ENCODE peak calls at places on chromosomes 1 and 21, in six cellular contexts. One of them, this sample, is unnamed.
A peak's percentile ranks its signal among the peaks of the same experiment; 100 is the strongest.

GRCh38 chr1:9244501-9245229 is 10.1 kb downstream of the H6PD start:
- DNase-seq in colonic mucosa: peak; percentile 80
- DNase-seq in AG10803: no peak
- DNase-seq in astrocyte of the cerebellum: no peak
- DNase-seq in coronary artery: no peak
- DNase-seq in upper lobe of right lung: peak; percentile 67
- DNase-seq in this sample: no peak

GRCh38 chr1:39110325-39110851 is 84.2 kb downstream of the NDUFS5 start:
- DNase-seq in colonic mucosa: no peak
- DNase-seq in AG10803: peak; percentile 97
- DNase-seq in astrocyte of the cerebellum: peak; percentile 59
- DNase-seq in coronary artery: no peak
- DNase-seq in upper lobe of right lung: no peak
- DNase-seq in this sample: no peak

GRCh38 chr1:218711021-218711420 is 365.9 kb downstream of the TGFB2 start:
- DNase-seq in colonic mucosa: no peak
- DNase-seq in AG10803: peak; percentile 15
- DNase-seq in astrocyte of the cerebellum: no peak
- DNase-seq in coronary artery: no peak
- DNase-seq in upper lobe of right lung: no peak
- DNase-seq in this sample: no peak

GRCh38 chr1:52263153-52263910 is 102.7 kb downstream of the CC2D1B start:
- DNase-seq in colonic mucosa: no peak
- DNase-seq in AG10803: no peak
- DNase-seq in astrocyte of the cerebellum: no peak
- DNase-seq in coronary artery: no peak
- DNase-seq in upper lobe of right lung: no peak
- DNase-seq in this sample: no peak

GRCh38 chr1:91776068-91776794 is 109.7 kb downstream of the TGFBR3 start:
- DNase-seq in colonic mucosa: no peak
- DNase-seq in AG10803: no peak
- DNase-seq in astrocyte of the cerebellum: no peak
- DNase-seq in coronary artery: no peak
- DNase-seq in upper lobe of right lung: no peak
- DNase-seq in this sample: no peak

GRCh38 chr1:55128418-55128817 is 86.7 kb downstream of the USP24 start:
- DNase-seq in colonic mucosa: no peak
- DNase-seq in AG10803: no peak
- DNase-seq in astrocyte of the cerebellum: no peak
- DNase-seq in coronary artery: no peak
- DNase-seq in upper lobe of right lung: no peak
- DNase-seq in this sample: no peak

GRCh38 chr1:150072959-150073358 is 5.4 kb downstream of the VPS45 start:
- DNase-seq in colonic mucosa: no peak
- DNase-seq in AG10803: peak; percentile 43
- DNase-seq in astrocyte of the cerebellum: peak; percentile 22
- DNase-seq in coronary artery: no peak
- DNase-seq in upper lobe of right lung: no peak
- DNase-seq in this sample: peak; percentile 31

GRCh38 chr21:31673513-31673912 is 14.0 kb downstream of the SOD1 start:
- DNase-seq in colonic mucosa: no peak
- DNase-seq in AG10803: no peak
- DNase-seq in astrocyte of the cerebellum: no peak
- DNase-seq in coronary artery: no peak
- DNase-seq in upper lobe of right lung: no peak
- DNase-seq in this sample: no peak

GRCh38 chr1:19413999-19414398 is 71.3 kb downstream of the CAPZB start:
- DNase-seq in colonic mucosa: no peak
- DNase-seq in AG10803: no peak
- DNase-seq in astrocyte of the cerebellum: no peak
- DNase-seq in coronary artery: no peak
- DNase-seq in upper lobe of right lung: no peak
- DNase-seq in this sample: no peak

GRCh38 chr1:24694380-24694843 is 50.8 kb upstream of the CLIC4 start:
- DNase-seq in colonic mucosa: no peak
- DNase-seq in AG10803: peak; percentile 77
- DNase-seq in astrocyte of the cerebellum: no peak
- DNase-seq in coronary artery: no peak
- DNase-seq in upper lobe of right lung: no peak
- DNase-seq in this sample: peak; percentile 64

GRCh38 chr1:64363116-64363515 is 106.8 kb upstream of the CACHD1 start:
- DNase-seq in colonic mucosa: no peak
- DNase-seq in AG10803: no peak
- DNase-seq in astrocyte of the cerebellum: no peak
- DNase-seq in coronary artery: no peak
- DNase-seq in upper lobe of right lung: no peak
- DNase-seq in this sample: no peak

GRCh38 chr1:17287377-17287776 is 20.6 kb upstream of the PADI4 start:
- DNase-seq in colonic mucosa: no peak
- DNase-seq in AG10803: peak; percentile 87
- DNase-seq in astrocyte of the cerebellum: peak; percentile 43
- DNase-seq in coronary artery: no peak
- DNase-seq in upper lobe of right lung: peak; percentile 31
- DNase-seq in this sample: no peak

GRCh38 chr1:204991342-204991844 is 51.6 kb upstream of the CNTN2 start:
- DNase-seq in colonic mucosa: no peak
- DNase-seq in AG10803: no peak
- DNase-seq in astrocyte of the cerebellum: no peak
- DNase-seq in coronary artery: no peak
- DNase-seq in upper lobe of right lung: no peak
- DNase-seq in this sample: no peak

GRCh38 chr21:44710756-44711326 is 531 bp downstream of the TSPEAR start:
- DNase-seq in colonic mucosa: no peak
- DNase-seq in AG10803: no peak
- DNase-seq in astrocyte of the cerebellum: no peak
- DNase-seq in coronary artery: peak; percentile 56
- DNase-seq in upper lobe of right lung: peak; percentile 65
- DNase-seq in this sample: no peak

GRCh38 chr1:7953850-7954609 is 7.5 kb upstream of the PARK7 start:
- DNase-seq in colonic mucosa: peak; percentile 97
- DNase-seq in AG10803: peak; percentile 85
- DNase-seq in astrocyte of the cerebellum: peak; percentile 50
- DNase-seq in coronary artery: peak; percentile 97
- DNase-seq in upper lobe of right lung: peak; percentile 99
- DNase-seq in this sample: peak; percentile 94

GRCh38 chr1:119978018-119978505 is 81.7 kb upstream of the ADAM30 start:
- DNase-seq in colonic mucosa: no peak
- DNase-seq in AG10803: peak; percentile 36
- DNase-seq in astrocyte of the cerebellum: peak; percentile 75
- DNase-seq in coronary artery: no peak
- DNase-seq in upper lobe of right lung: no peak
- DNase-seq in this sample: no peak

GRCh38 chr21:35408401-35408800 is 359.3 kb upstream of the RUNX1 start:
- DNase-seq in colonic mucosa: no peak
- DNase-seq in AG10803: peak; percentile 59
- DNase-seq in astrocyte of the cerebellum: no peak
- DNase-seq in coronary artery: no peak
- DNase-seq in upper lobe of right lung: no peak
- DNase-seq in this sample: no peak

GRCh38 chr1:154937988-154938386 is 1.5 kb upstream of the PMVK start:
- DNase-seq in colonic mucosa: no peak
- DNase-seq in AG10803: no peak
- DNase-seq in astrocyte of the cerebellum: no peak
- DNase-seq in coronary artery: no peak
- DNase-seq in upper lobe of right lung: no peak
- DNase-seq in this sample: no peak

GRCh38 chr1:164644774-164645634 is 86.0 kb downstream of the PBX1 start:
- DNase-seq in colonic mucosa: no peak
- DNase-seq in AG10803: peak; percentile 49
- DNase-seq in astrocyte of the cerebellum: no peak
- DNase-seq in coronary artery: no peak
- DNase-seq in upper lobe of right lung: no peak
- DNase-seq in this sample: no peak

GRCh38 chr1:219323426-219323825 is 149.7 kb downstream of the LYPLAL1 start:
- DNase-seq in colonic mucosa: no peak
- DNase-seq in AG10803: no peak
- DNase-seq in astrocyte of the cerebellum: no peak
- DNase-seq in coronary artery: no peak
- DNase-seq in upper lobe of right lung: no peak
- DNase-seq in this sample: no peak

GRCh38 chr1:100510441-100510840 is 27.5 kb upstream of the GPR88 start:
- DNase-seq in colonic mucosa: no peak
- DNase-seq in AG10803: peak; percentile 13
- DNase-seq in astrocyte of the cerebellum: no peak
- DNase-seq in coronary artery: no peak
- DNase-seq in upper lobe of right lung: no peak
- DNase-seq in this sample: no peak

GRCh38 chr1:111516008-111516535 is 12.6 kb upstream of the ADORA3 start:
- DNase-seq in colonic mucosa: no peak
- DNase-seq in AG10803: peak; percentile 31
- DNase-seq in astrocyte of the cerebellum: no peak
- DNase-seq in coronary artery: peak; percentile 82
- DNase-seq in upper lobe of right lung: peak; percentile 68
- DNase-seq in this sample: peak; percentile 60

GRCh38 chr1:62066713-62067112 is 127.9 kb upstream of the L1TD1 start:
- DNase-seq in colonic mucosa: no peak
- DNase-seq in AG10803: no peak
- DNase-seq in astrocyte of the cerebellum: no peak
- DNase-seq in coronary artery: no peak
- DNase-seq in upper lobe of right lung: no peak
- DNase-seq in this sample: no peak

GRCh38 chr1:62068978-62069377 is 125.7 kb upstream of the L1TD1 start:
- DNase-seq in colonic mucosa: no peak
- DNase-seq in AG10803: no peak
- DNase-seq in astrocyte of the cerebellum: no peak
- DNase-seq in coronary artery: no peak
- DNase-seq in upper lobe of right lung: no peak
- DNase-seq in this sample: no peak

GRCh38 chr1:62068302-62068936 is 126.2 kb upstream of the L1TD1 start:
- DNase-seq in colonic mucosa: no peak
- DNase-seq in AG10803: no peak
- DNase-seq in astrocyte of the cerebellum: no peak
- DNase-seq in coronary artery: no peak
- DNase-seq in upper lobe of right lung: no peak
- DNase-seq in this sample: no peak

GRCh38 chr1:62071695-62072094 is 123.0 kb upstream of the L1TD1 start:
- DNase-seq in colonic mucosa: no peak
- DNase-seq in AG10803: no peak
- DNase-seq in astrocyte of the cerebellum: no peak
- DNase-seq in coronary artery: no peak
- DNase-seq in upper lobe of right lung: no peak
- DNase-seq in this sample: no peak

GRCh38 chr1:62070384-62071011 is 124.2 kb upstream of the L1TD1 start:
- DNase-seq in colonic mucosa: no peak
- DNase-seq in AG10803: peak; percentile 10
- DNase-seq in astrocyte of the cerebellum: no peak
- DNase-seq in coronary artery: no peak
- DNase-seq in upper lobe of right lung: no peak
- DNase-seq in this sample: no peak
- TF ChIP-seq CTCF in colonic mucosa: peak; percentile 13
- TF ChIP-seq CTCF in AG10803: peak; percentile 58
- TF ChIP-seq CTCF in astrocyte of the cerebellum: peak; percentile 72
- TF ChIP-seq CTCF in coronary artery: no peak
- TF ChIP-seq CTCF in upper lobe of right lung: peak; percentile 45
- TF ChIP-seq CTCF in this sample: peak; percentile 39

DNA sequence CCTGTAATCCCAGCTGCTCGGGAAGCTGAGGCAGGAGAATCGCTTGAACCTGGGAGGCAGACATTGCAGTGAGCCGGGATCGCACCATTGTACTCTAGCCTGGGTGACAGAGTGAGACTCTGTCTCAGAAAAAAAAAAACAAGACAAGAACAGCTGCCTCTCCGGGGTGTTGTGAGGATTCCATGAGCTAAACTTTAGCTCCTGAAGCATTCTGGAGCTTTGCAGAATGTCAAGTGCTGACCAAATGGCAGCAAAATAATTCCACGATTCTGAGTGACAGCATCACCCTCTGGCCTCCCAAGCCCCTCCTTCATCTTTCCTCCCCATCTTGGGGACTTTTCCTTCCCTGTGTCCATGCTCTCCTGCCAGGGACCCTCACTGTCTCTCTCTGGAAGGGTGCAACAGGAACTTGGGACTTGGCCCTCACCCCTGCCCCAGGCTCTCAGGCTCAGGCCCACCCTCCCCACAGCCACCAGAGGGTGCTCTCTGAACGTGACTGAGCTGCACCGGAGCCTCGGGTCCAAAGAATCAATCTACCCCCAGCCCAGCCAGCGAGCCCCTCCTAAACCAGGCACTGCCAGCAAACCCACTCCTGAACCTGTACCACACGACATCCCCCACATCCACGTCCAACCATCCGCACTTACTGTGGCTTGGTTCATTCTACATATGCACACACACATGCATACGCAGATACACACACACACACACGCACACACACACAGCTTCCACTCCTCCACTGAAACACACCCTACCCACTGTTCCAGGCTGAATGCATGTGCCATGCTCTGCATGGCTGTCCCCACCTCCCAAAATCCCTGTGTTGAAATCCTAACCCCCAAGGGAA is 45.7 kb downstream of the ACOT7 start:
- DNase-seq in colonic mucosa: peak; percentile 74
- DNase-seq in AG10803: no peak
- DNase-seq in astrocyte of the cerebellum: no peak
- DNase-seq in coronary artery: no peak
- DNase-seq in upper lobe of right lung: no peak
- DNase-seq in this sample: peak; percentile 78
- TF ChIP-seq CTCF in colonic mucosa: peak; percentile 82
- TF ChIP-seq CTCF in AG10803: peak; percentile 63
- TF ChIP-seq CTCF in astrocyte of the cerebellum: peak; percentile 68
- TF ChIP-seq CTCF in coronary artery: no peak
- TF ChIP-seq CTCF in upper lobe of right lung: peak; percentile 65
- TF ChIP-seq CTCF in this sample: peak; percentile 84

GRCh38 chr1:43881415-43881814 is 52.2 kb upstream of the ARTN start:
- DNase-seq in colonic mucosa: no peak
- DNase-seq in AG10803: no peak
- DNase-seq in astrocyte of the cerebellum: no peak
- DNase-seq in coronary artery: no peak
- DNase-seq in upper lobe of right lung: no peak
- DNase-seq in this sample: no peak
- TF ChIP-seq CTCF in colonic mucosa: no peak
- TF ChIP-seq CTCF in AG10803: no peak
- TF ChIP-seq CTCF in astrocyte of the cerebellum: no peak
- TF ChIP-seq CTCF in coronary artery: no peak
- TF ChIP-seq CTCF in upper lobe of right lung: no peak
- TF ChIP-seq CTCF in this sample: no peak

DNA sequence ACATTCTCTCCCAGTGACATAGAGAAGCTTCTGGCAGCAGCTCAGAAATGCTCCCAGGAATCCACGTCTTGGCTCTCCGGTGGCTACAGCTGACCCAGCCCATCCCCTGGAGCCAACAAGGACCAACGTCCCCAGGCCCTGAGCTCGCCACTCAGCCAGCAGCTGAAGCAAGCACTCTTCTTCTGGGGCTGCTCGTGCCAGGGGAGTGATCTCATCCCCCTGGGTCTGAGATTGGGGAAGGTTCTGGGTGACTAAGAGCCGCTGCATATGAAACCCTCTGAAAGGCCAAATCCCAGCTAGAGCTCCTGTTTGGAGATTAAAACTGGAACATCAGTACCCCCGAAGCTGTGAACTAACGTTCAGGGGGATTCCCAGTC is 487.9 kb downstream of the NPHP4 start:
- DNase-seq in colonic mucosa: no peak
- DNase-seq in AG10803: no peak
- DNase-seq in astrocyte of the cerebellum: no peak
- DNase-seq in coronary artery: no peak
- DNase-seq in upper lobe of right lung: no peak
- DNase-seq in this sample: no peak
- TF ChIP-seq CTCF in colonic mucosa: no peak
- TF ChIP-seq CTCF in AG10803: no peak
- TF ChIP-seq CTCF in astrocyte of the cerebellum: no peak
- TF ChIP-seq CTCF in coronary artery: no peak
- TF ChIP-seq CTCF in upper lobe of right lung: no peak
- TF ChIP-seq CTCF in this sample: no peak

GRCh38 chr1:107297681-107298080 is 156.8 kb downstream of the NTNG1 start:
- DNase-seq in colonic mucosa: no peak
- DNase-seq in AG10803: no peak
- DNase-seq in astrocyte of the cerebellum: no peak
- DNase-seq in coronary artery: no peak
- DNase-seq in upper lobe of right lung: no peak
- DNase-seq in this sample: no peak
- TF ChIP-seq CTCF in colonic mucosa: no peak
- TF ChIP-seq CTCF in AG10803: no peak
- TF ChIP-seq CTCF in astrocyte of the cerebellum: no peak
- TF ChIP-seq CTCF in coronary artery: no peak
- TF ChIP-seq CTCF in upper lobe of right lung: no peak
- TF ChIP-seq CTCF in this sample: no peak